ENCODE peak calls at places on chromosomes 13 and 19, in four cellular contexts. E is GM12878, S is H1, J is HepG2. F is an unnamed sample.

GRCh38 chr19:5873617-5874199 is 3.4 kb upstream of the FUT5 start:
- DNase-seq in E (no peak), S (no peak), J (no peak), F (no peak)

GRCh38 chr19:10115392-10116084 is 4.0 kb downstream of the P2RY11 start:
- DNase-seq in E (no peak), S (no peak), J (no peak), F (peak)

GRCh38 chr13:49234741-49235140 is 13.0 kb upstream of the CDADC1 start:
- DNase-seq in E (no peak), S (peak), J (no peak), F (no peak)

GRCh38 chr19:50478901-50479715 is 2.5 kb upstream of the GARIN5A start:
- DNase-seq in E (no peak), S (peak), J (peak), F (peak)

GRCh38 chr19:1166872-1167573 is 7.0 kb downstream of the SBNO2 start:
- DNase-seq in E (no peak), S (no peak), J (no peak), F (no peak)

GRCh38 chr13:44174769-44175425 is 198.7 kb upstream of the SERP2 start:
- DNase-seq in E (no peak), S (no peak), J (no peak), F (peak)

GRCh38 chr13:47908200-47908902 is 92.7 kb downstream of the SUCLA2 start:
- DNase-seq in E (no peak), S (no peak), J (peak), F (no peak)

GRCh38 chr13:23289917-23290357 is 109.2 kb downstream of the SGCG start:
- DNase-seq in E (no peak), S (no peak), J (no peak), F (peak)

GRCh38 chr13:110268061-110268460 is 38.9 kb downstream of the COL4A1 start:
- DNase-seq in E (no peak), S (peak), J (no peak), F (no peak)

DNA sequence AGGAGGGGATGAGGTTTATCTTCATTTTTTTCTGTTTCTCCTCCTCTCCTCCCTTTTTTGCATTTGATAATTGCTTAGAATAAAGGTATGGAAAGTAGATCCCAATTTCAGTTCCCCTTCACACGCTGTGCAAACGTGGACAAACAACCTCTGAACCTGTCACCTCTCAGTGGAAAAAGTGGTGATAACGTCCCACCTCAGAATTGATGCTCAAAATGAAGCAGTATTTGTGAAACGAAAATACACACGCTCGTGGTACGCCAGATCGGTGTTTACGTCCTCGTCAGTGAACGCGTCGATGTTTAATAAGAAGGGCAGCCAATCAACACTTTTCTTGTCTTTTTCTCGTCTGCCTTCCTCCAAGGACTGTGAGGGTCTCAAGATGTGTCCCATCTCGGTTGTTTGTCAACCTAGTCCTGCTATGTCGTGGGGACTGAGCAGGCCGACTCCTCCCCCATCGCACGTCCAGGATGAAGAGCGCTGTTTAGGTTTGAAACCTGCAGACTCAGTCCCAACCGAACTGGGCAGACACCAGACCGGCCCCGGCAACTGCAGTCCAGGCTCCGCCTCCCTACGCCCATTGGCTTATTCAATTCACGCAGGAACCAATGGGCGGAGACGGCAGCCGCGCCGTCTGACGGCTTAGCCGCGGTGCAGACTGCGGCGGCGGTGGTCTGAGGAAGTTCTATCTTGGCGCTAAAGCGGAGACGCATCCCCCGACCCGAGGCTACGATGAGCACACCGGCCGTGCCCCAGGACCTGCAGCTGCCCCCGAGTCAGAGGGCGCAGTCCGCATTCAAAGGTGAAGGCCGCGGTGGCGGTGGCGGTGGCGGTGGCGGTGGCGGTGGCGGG is at the start of gene CKAP2:
- DNase-seq in E (peak), S (peak), J (peak), F (peak)
- H3K4me3 ChIP-seq in E (peak), S (peak), J (peak), F (peak)

GRCh38 chr19:40633207-40633606 is 32.0 kb downstream of the LTBP4 start:
- DNase-seq in E (no peak), S (no peak), J (peak), F (no peak)
- TF ChIP-seq BRCA1 in E (no peak), S (no peak), J (no peak), F (no peak)

DNA sequence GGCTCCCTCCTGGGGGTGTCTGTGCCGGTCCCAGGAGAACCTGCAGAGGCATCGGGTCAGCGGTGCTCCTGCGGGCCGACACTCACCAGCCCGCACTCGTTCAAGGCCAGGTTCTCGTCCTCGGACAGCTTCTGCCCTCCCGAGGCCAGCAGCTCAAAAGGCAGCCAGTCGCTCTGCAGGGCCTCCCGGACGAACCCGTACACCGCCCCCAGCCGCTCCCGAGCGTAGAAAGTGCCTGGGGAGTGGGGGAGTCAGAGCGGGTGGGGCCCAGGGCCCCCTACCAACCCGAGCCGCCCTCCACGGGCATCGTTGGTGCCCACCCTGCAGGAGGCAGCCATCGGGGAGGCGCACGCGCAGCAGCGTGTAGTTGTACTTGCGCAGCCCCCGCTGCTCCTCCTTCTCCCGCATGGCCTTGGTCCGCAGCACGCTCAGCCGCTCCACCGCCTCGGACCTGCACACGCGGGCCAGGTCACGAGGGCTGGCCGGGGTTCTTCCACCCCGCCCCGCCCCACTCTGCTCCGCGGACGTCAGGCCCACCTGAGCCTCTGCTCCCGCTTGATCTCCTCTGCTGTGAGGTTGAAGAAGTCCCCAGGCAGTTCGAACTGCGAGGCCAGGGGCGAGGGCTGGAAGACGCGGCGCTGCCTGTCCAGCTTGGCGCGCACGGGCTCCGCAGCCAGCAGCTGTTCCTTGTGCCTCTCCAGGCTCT is 11.5 kb downstream of the UBXN6 start:
- DNase-seq in E (no peak), S (peak), J (no peak), F (peak)
- H2AFZ ChIP-seq in E (no peak), S (no peak), J (no peak), F (no peak)

DNA sequence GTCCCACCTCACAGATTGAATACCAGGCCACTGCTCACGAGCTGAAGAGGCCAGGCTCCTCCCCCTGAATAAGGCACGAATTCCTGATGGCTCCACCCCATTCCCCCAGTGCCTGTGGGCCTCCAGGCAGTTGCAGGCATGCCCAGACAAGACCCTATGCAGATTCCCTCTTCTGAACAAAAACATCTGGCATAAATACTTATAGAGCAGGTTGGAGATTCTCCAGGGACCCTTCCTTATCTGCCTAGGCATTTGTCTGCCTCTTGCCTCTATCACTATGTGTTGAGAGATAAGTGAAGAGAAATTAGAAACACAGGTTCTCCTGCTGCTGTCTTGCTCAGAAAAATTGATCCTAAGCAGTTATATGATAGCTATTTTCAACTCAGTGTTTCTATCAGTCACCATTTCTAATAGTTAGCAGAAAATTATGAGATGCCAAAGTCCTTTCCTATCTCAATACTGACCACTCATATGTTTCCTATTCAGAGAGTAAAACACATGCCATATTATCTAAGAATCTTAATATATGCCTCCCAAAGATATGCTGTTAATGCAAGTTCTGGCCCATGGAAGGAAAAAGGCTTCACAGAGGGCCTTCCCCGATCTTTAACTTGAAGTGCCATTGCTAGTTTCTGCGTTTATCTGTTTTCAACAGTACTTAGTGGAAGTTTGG is 364.0 kb downstream of the KCTD12 start:
- DNase-seq in E (no peak), S (no peak), J (no peak), F (no peak)
- H3K4me3 ChIP-seq in E (no peak), S (no peak), J (no peak), F (no peak)

GRCh38 chr13:108070491-108070890 is 144.8 kb downstream of the LIG4 start:
- DNase-seq in E (no peak), S (no peak), J (no peak), F (no peak)
- TF ChIP-seq BRCA1 in E (no peak), S (no peak), J (no peak), F (no peak)

DNA sequence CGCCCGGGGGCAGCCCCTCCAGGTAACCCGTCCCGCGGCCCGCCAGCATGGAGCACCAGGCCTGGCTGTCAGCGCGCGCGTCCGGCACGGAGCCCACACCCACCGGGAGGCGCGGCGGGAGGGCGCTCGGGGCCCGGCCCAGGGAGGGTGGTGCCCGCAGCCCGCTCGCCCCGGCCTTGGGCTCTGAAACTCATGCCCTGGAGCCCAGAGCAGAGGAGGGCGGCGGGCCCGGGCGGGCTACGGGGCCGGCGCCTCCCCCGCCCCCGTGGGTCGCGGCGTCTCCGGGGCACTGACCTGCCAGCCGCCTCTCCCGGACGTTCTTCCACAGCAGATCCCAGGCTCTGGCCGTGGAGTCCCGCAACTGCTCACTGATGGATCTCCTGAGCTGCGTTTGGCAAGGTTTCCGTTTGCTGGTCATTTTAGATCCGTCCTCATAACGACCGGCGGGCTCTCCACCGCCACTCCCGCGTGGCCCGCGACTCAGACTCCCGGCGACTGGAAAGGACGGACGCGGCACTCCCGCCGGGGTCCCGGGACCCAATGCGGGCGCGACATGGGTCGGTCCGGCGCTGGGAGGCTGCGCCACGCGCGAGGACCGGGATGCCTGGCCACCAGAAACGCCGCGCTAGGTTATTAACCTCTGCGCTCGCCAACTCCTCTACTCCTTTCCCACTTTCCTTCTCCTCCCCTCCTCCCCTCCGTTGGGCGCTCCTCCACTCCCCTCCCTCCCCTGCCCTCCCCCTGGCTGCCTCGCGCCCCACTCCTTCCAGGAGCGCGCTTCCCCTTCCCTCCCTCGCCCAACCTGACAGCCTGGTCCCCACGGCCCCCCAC is 64.7 kb upstream of the STARD13 start:
- DNase-seq in E (no peak), S (peak), J (no peak), F (no peak)
- H2AFZ ChIP-seq in E (no peak), S (peak), J (no peak), F (no peak)

GRCh38 chr13:33787051-33787591 is 30.8 kb upstream of the RFC3 start:
- DNase-seq in E (peak), S (no peak), J (no peak), F (no peak)
- H3K4me3 ChIP-seq in E (peak), S (no peak), J (peak), F (peak)

GRCh38 chr19:8113017-8113416 is 36.4 kb downstream of the FBN3 start:
- DNase-seq in E (no peak), S (no peak), J (no peak), F (no peak)
- TF ChIP-seq BRCA1 in E (no peak), S (no peak), J (no peak), F (no peak)

GRCh38 chr19:49338023-49338677 is 2.9 kb downstream of the CD37 start:
- DNase-seq in E (no peak), S (peak), J (no peak), F (no peak)
- H2AFZ ChIP-seq in E (no peak), S (no peak), J (no peak), F (peak)